ENCODE peak calls at places on chromosomes 1 and 21, in six cellular contexts. B is GM12892, E is sigmoid colon, F is GM12878, C is breast epithelium, L is prostate gland. R is an unnamed sample.

GRCh38 chr1:109892476-109893368 is 17.9 kb upstream of the CSF1 start:
- DNase-seq in B (no peak), E (no peak), F (no peak), C (no peak), L (no peak), R (no peak)

GRCh38 chr1:47898156-47898825 is 98.9 kb downstream of the TRABD2B start:
- DNase-seq in B (no peak), E (no peak), F (no peak), C (no peak), L (no peak), R (no peak)

GRCh38 chr1:230072296-230072695 is 5.3 kb downstream of the GALNT2 start:
- DNase-seq in B (no peak), E (peak; percentile 15), F (no peak), C (no peak), L (no peak), R (no peak)

GRCh38 chr1:234875953-234876814 is 252.5 kb downstream of the TOMM20 start:
- DNase-seq in B (peak; percentile 43), E (peak; percentile 59), F (no peak), C (no peak), L (no peak), R (peak; percentile 44)

GRCh38 chr1:109488201-109488600 is 4.5 kb downstream of the ATXN7L2 start:
- DNase-seq in B (no peak), E (no peak), F (no peak), C (no peak), L (no peak), R (no peak)

GRCh38 chr1:228364706-228365213 is 41.9 kb downstream of the TRIM11 start:
- DNase-seq in B (no peak), E (peak; percentile 59), F (no peak), C (no peak), L (no peak), R (no peak)

GRCh38 chr1:216045400-216045799 is 377.8 kb downstream of the USH2A start:
- DNase-seq in B (no peak), E (no peak), F (no peak), C (no peak), L (no peak), R (no peak)

GRCh38 chr1:56645663-56646330 is 683 bp downstream of the PRKAA2 start:
- DNase-seq in B (no peak), E (peak; percentile 66), F (no peak), C (no peak), L (peak; percentile 19), R (no peak)

GRCh38 chr1:170987397-170987796 is 52.1 kb downstream of the MROH9 start:
- DNase-seq in B (no peak), E (no peak), F (no peak), C (no peak), L (no peak), R (no peak)

GRCh38 chr1:27137544-27138075 is 17.3 kb downstream of the SLC9A1 start:
- DNase-seq in B (no peak), E (no peak), F (no peak), C (peak; percentile 74), L (no peak), R (no peak)

GRCh38 chr1:232571523-232571922 is 58.4 kb downstream of the SIPA1L2 start:
- DNase-seq in B (no peak), E (no peak), F (no peak), C (no peak), L (no peak), R (no peak)

GRCh38 chr21:35020902-35021301 is 28.2 kb downstream of the RUNX1 start:
- DNase-seq in B (no peak), E (no peak), F (no peak), C (no peak), L (no peak), R (no peak)

GRCh38 chr1:33274446-33274845 is 18.2 kb downstream of the ZNF362 start:
- DNase-seq in B (no peak), E (peak; percentile 14), F (no peak), C (peak; percentile 14), L (no peak), R (no peak)

GRCh38 chr1:212433577-212434462 is 1.1 kb downstream of the NENF start:
- DNase-seq in B (no peak), E (no peak), F (no peak), C (no peak), L (no peak), R (no peak)

GRCh38 chr1:66571789-66572188 is 37.8 kb downstream of the SGIP1 start:
- DNase-seq in B (no peak), E (no peak), F (no peak), C (no peak), L (no peak), R (no peak)

GRCh38 chr1:110057963-110058518 is 12.4 kb downstream of the ALX3 start:
- DNase-seq in B (no peak), E (no peak), F (no peak), C (no peak), L (no peak), R (no peak)

GRCh38 chr1:218656301-218657037 is 311.3 kb downstream of the TGFB2 start:
- DNase-seq in B (no peak), E (no peak), F (no peak), C (no peak), L (no peak), R (no peak)

GRCh38 chr1:59699227-59699847 is 115.4 kb upstream of the HOOK1 start:
- DNase-seq in B (no peak), E (no peak), F (no peak), C (no peak), L (no peak), R (no peak)

GRCh38 chr1:107683683-107684082 is 281.3 kb downstream of the VAV3 start:
- DNase-seq in B (no peak), E (no peak), F (no peak), C (no peak), L (no peak), R (no peak)

GRCh38 chr1:85109475-85109874 is 61.2 kb upstream of the MCOLN3 start:
- DNase-seq in B (peak; percentile 36), E (peak; percentile 87), F (no peak), C (peak; percentile 56), L (peak; percentile 43), R (peak; percentile 30)

GRCh38 chr1:55277377-55278130 is 62.4 kb upstream of the USP24 start:
- DNase-seq in B (peak; percentile 49), E (peak; percentile 90), F (peak; percentile 59), C (peak; percentile 76), L (peak; percentile 60), R (no peak)

GRCh38 chr21:39659070-39659815 is 46.5 kb downstream of the B3GALT5 start:
- DNase-seq in B (no peak), E (no peak), F (no peak), C (no peak), L (no peak), R (no peak)

GRCh38 chr1:231796141-231796540 is 169.6 kb downstream of the DISC1 start:
- DNase-seq in B (no peak), E (no peak), F (no peak), C (no peak), L (no peak), R (no peak)

GRCh38 chr1:41492341-41492848 is 7.9 kb upstream of the EDN2 start:
- DNase-seq in B (no peak), E (no peak), F (no peak), C (no peak), L (no peak), R (no peak)

GRCh38 chr1:119093721-119094120 is 46.7 kb downstream of the WARS2 start:
- DNase-seq in B (no peak), E (no peak), F (no peak), C (no peak), L (no peak), R (no peak)

GRCh38 chr1:153795934-153796785 is 21.0 kb downstream of the SLC27A3 start:
- DNase-seq in B (no peak), E (peak; percentile 56), F (no peak), C (no peak), L (no peak), R (no peak)

GRCh38 chr1:11592752-11593151 is 61.5 kb downstream of the FBXO2 start:
- DNase-seq in B (no peak), E (no peak), F (no peak), C (no peak), L (no peak), R (no peak)

GRCh38 chr1:61202854-61203603 is 120.7 kb downstream of the NFIA start:
- DNase-seq in B (no peak), E (no peak), F (no peak), C (no peak), L (no peak), R (no peak)

GRCh38 chr1:236979149-236979890 is 24.9 kb downstream of the MT1HL1 start:
- DNase-seq in B (no peak), E (no peak), F (no peak), C (no peak), L (no peak), R (no peak)

GRCh38 chr1:203548917-203549708 is 55.2 kb downstream of the OPTC start:
- DNase-seq in B (no peak), E (no peak), F (no peak), C (no peak), L (no peak), R (no peak)

GRCh38 chr1:119808491-119808890 is 2.8 kb downstream of the REG4 start:
- DNase-seq in B (no peak), E (no peak), F (no peak), C (no peak), L (no peak), R (no peak)

GRCh38 chr21:41953249-41953830 is 478 bp downstream of the C2CD2 start:
- DNase-seq in B (no peak), E (no peak), F (no peak), C (no peak), L (no peak), R (no peak)
- TF ChIP-seq POLR2A in B (no peak), E (no peak), F (no peak), C (no peak), L (no peak), R (no peak)

GRCh38 chr1:206502403-206502802 is 4.9 kb upstream of the RASSF5 start:
- DNase-seq in B (no peak), E (no peak), F (no peak), C (no peak), L (no peak), R (no peak)
- TF ChIP-seq POLR2AphosphoS5 in B (no peak), E (no peak), F (no peak), C (no peak), L (no peak), R (no peak)

GRCh38 chr1:77682442-77683141 is at the start of gene ZZZ3:
- DNase-seq in B (peak; percentile 74), E (peak; percentile 97), F (peak; percentile 91), C (peak; percentile 89), L (peak; percentile 89), R (peak; percentile 66)
- TF ChIP-seq POLR2A in B (peak; percentile 81), E (peak; percentile 15), F (peak; percentile 76), C (peak; percentile 29), L (peak; percentile 21), R (peak; percentile 77)

GRCh38 chr21:14074177-14074576 is 136.6 kb downstream of the LIPI start:
- DNase-seq in B (no peak), E (peak; percentile 60), F (no peak), C (no peak), L (no peak), R (no peak)

GRCh38 chr21:14075346-14076142 is 135.2 kb downstream of the LIPI start:
- DNase-seq in B (no peak), E (peak; percentile 55), F (no peak), C (no peak), L (no peak), R (no peak)

GRCh38 chr21:14078746-14079375 is 131.9 kb downstream of the LIPI start:
- DNase-seq in B (no peak), E (peak; percentile 47), F (no peak), C (no peak), L (no peak), R (no peak)

GRCh38 chr21:14073615-14074014 is 137.1 kb downstream of the LIPI start:
- DNase-seq in B (no peak), E (no peak), F (no peak), C (no peak), L (no peak), R (no peak)

GRCh38 chr21:14076143-14076806 is 134.5 kb downstream of the LIPI start:
- DNase-seq in B (no peak), E (no peak), F (no peak), C (no peak), L (no peak), R (no peak)
- TF ChIP-seq POLR2AphosphoS5 in B (no peak), E (no peak), F (no peak), C (no peak), L (no peak), R (no peak)

R was measured in GM12891.